ENCODE peak calls at places on chromosomes 1 and 21, in eight cellular contexts. One of them, this sample, is unnamed.

GRCh38 chr1:19585507-19585906 is 58.6 kb upstream of the NBL1 start:
- DNase-seq in ovary: no peak
- DNase-seq in foreskin fibroblast: no peak
- DNase-seq in mesendoderm: no peak
- DNase-seq in lower leg skin: no peak
- DNase-seq in Karpas-422: no peak
- DNase-seq in left ventricle myocardium inferior: no peak
- DNase-seq in heart right ventricle: no peak
- DNase-seq in this sample: no peak

GRCh38 chr1:207404849-207405525 is 49.1 kb upstream of the CR2 start:
- DNase-seq in Karpas-422: peak; percentile 82
- DNase-seq in heart right ventricle: no peak
- DNase-seq in lower leg skin: no peak
- DNase-seq in foreskin fibroblast: peak; percentile 47
- DNase-seq in ovary: no peak
- DNase-seq in mesendoderm: peak; percentile 67
- DNase-seq in left ventricle myocardium inferior: no peak
- DNase-seq in this sample: peak; percentile 55

GRCh38 chr1:246005067-246005466 is 502.0 kb downstream of the SMYD3 start:
- DNase-seq in foreskin fibroblast: peak; percentile 90
- DNase-seq in heart right ventricle: no peak
- DNase-seq in lower leg skin: no peak
- DNase-seq in ovary: no peak
- DNase-seq in left ventricle myocardium inferior: no peak
- DNase-seq in Karpas-422: no peak
- DNase-seq in mesendoderm: no peak
- DNase-seq in this sample: no peak

GRCh38 chr1:5279127-5279526 is 624.7 kb downstream of the AJAP1 start:
- DNase-seq in left ventricle myocardium inferior: no peak
- DNase-seq in heart right ventricle: no peak
- DNase-seq in mesendoderm: no peak
- DNase-seq in ovary: no peak
- DNase-seq in foreskin fibroblast: no peak
- DNase-seq in Karpas-422: no peak
- DNase-seq in lower leg skin: no peak
- DNase-seq in this sample: no peak

GRCh38 chr1:53079251-53079650 is 17.2 kb downstream of the PODN start:
- DNase-seq in ovary: no peak
- DNase-seq in left ventricle myocardium inferior: no peak
- DNase-seq in mesendoderm: no peak
- DNase-seq in heart right ventricle: peak; percentile 2
- DNase-seq in Karpas-422: no peak
- DNase-seq in foreskin fibroblast: no peak
- DNase-seq in lower leg skin: no peak
- DNase-seq in this sample: peak; percentile 19

GRCh38 chr21:43936186-43936967 is 71.4 kb downstream of the AGPAT3 start:
- DNase-seq in Karpas-422: no peak
- DNase-seq in mesendoderm: no peak
- DNase-seq in heart right ventricle: no peak
- DNase-seq in foreskin fibroblast: no peak
- DNase-seq in ovary: no peak
- DNase-seq in lower leg skin: no peak
- DNase-seq in left ventricle myocardium inferior: no peak
- DNase-seq in this sample: peak; percentile 45

GRCh38 chr1:225004396-225004795 is 74.9 kb downstream of the DNAH14 start:
- DNase-seq in mesendoderm: peak; percentile 6
- DNase-seq in foreskin fibroblast: no peak
- DNase-seq in lower leg skin: no peak
- DNase-seq in Karpas-422: no peak
- DNase-seq in ovary: no peak
- DNase-seq in heart right ventricle: no peak
- DNase-seq in left ventricle myocardium inferior: no peak
- DNase-seq in this sample: peak; percentile 3

GRCh38 chr1:81730881-81731280 is 69.9 kb upstream of the ADGRL2 start:
- DNase-seq in left ventricle myocardium inferior: no peak
- DNase-seq in heart right ventricle: no peak
- DNase-seq in foreskin fibroblast: no peak
- DNase-seq in ovary: no peak
- DNase-seq in mesendoderm: no peak
- DNase-seq in Karpas-422: no peak
- DNase-seq in lower leg skin: no peak
- DNase-seq in this sample: no peak

GRCh38 chr1:148263128-148263905 is 111.2 kb upstream of the NBPF11 start:
- DNase-seq in left ventricle myocardium inferior: peak; percentile 16
- DNase-seq in mesendoderm: peak; percentile 100
- DNase-seq in heart right ventricle: peak; percentile 29
- DNase-seq in ovary: peak; percentile 50
- DNase-seq in Karpas-422: peak; percentile 91
- DNase-seq in lower leg skin: peak; percentile 94
- DNase-seq in foreskin fibroblast: peak; percentile 38
- DNase-seq in this sample: peak; percentile 74

GRCh38 chr1:34911465-34911864 is 18.0 kb downstream of the DLGAP3 start:
- DNase-seq in foreskin fibroblast: no peak
- DNase-seq in lower leg skin: no peak
- DNase-seq in ovary: no peak
- DNase-seq in left ventricle myocardium inferior: no peak
- DNase-seq in heart right ventricle: no peak
- DNase-seq in mesendoderm: no peak
- DNase-seq in Karpas-422: no peak
- DNase-seq in this sample: no peak

GRCh38 chr1:43951021-43951985 is 4.6 kb downstream of the IPO13 start:
- DNase-seq in heart right ventricle: no peak
- DNase-seq in left ventricle myocardium inferior: no peak
- DNase-seq in foreskin fibroblast: no peak
- DNase-seq in ovary: no peak
- DNase-seq in lower leg skin: no peak
- DNase-seq in Karpas-422: no peak
- DNase-seq in mesendoderm: no peak
- DNase-seq in this sample: no peak

GRCh38 chr1:19323987-19324664 is 12.0 kb downstream of the SLC66A1 start:
- DNase-seq in mesendoderm: no peak
- DNase-seq in ovary: no peak
- DNase-seq in heart right ventricle: no peak
- DNase-seq in foreskin fibroblast: no peak
- DNase-seq in Karpas-422: no peak
- DNase-seq in left ventricle myocardium inferior: no peak
- DNase-seq in lower leg skin: no peak
- DNase-seq in this sample: no peak

GRCh38 chr21:37206531-37206930 is 60.6 kb downstream of the VPS26C start:
- DNase-seq in heart right ventricle: no peak
- DNase-seq in left ventricle myocardium inferior: no peak
- DNase-seq in foreskin fibroblast: no peak
- DNase-seq in ovary: no peak
- DNase-seq in mesendoderm: no peak
- DNase-seq in lower leg skin: no peak
- DNase-seq in Karpas-422: no peak
- DNase-seq in this sample: no peak

GRCh38 chr1:242184955-242185354 is 186.1 kb upstream of the MAP1LC3C start:
- DNase-seq in foreskin fibroblast: no peak
- DNase-seq in heart right ventricle: no peak
- DNase-seq in left ventricle myocardium inferior: no peak
- DNase-seq in Karpas-422: no peak
- DNase-seq in lower leg skin: no peak
- DNase-seq in mesendoderm: no peak
- DNase-seq in ovary: no peak
- DNase-seq in this sample: peak; percentile 34

GRCh38 chr1:15526490-15527339 is at the start of gene DNAJC16:
- DNase-seq in Karpas-422: peak; percentile 100
- DNase-seq in ovary: peak; percentile 99
- DNase-seq in foreskin fibroblast: peak; percentile 100
- DNase-seq in left ventricle myocardium inferior: peak; percentile 98
- DNase-seq in lower leg skin: peak; percentile 100
- DNase-seq in mesendoderm: peak; percentile 100
- DNase-seq in heart right ventricle: peak; percentile 95
- DNase-seq in this sample: peak; percentile 92

GRCh38 chr1:111516008-111516535 is 12.6 kb upstream of the ADORA3 start:
- DNase-seq in heart right ventricle: peak; percentile 47
- DNase-seq in Karpas-422: peak; percentile 77
- DNase-seq in lower leg skin: no peak
- DNase-seq in left ventricle myocardium inferior: peak; percentile 58
- DNase-seq in ovary: peak; percentile 72
- DNase-seq in foreskin fibroblast: peak; percentile 40
- DNase-seq in mesendoderm: peak; percentile 92
- DNase-seq in this sample: peak; percentile 78

GRCh38 chr1:177385760-177386698 is 215.3 kb downstream of the BRINP2 start:
- DNase-seq in mesendoderm: peak; percentile 59
- DNase-seq in Karpas-422: no peak
- DNase-seq in foreskin fibroblast: peak; percentile 8
- DNase-seq in lower leg skin: no peak
- DNase-seq in ovary: no peak
- DNase-seq in left ventricle myocardium inferior: no peak
- DNase-seq in heart right ventricle: no peak
- DNase-seq in this sample: no peak

GRCh38 chr1:22259581-22260282 is 116.8 kb upstream of the WNT4 start:
- DNase-seq in lower leg skin: no peak
- DNase-seq in heart right ventricle: no peak
- DNase-seq in left ventricle myocardium inferior: no peak
- DNase-seq in Karpas-422: no peak
- DNase-seq in foreskin fibroblast: no peak
- DNase-seq in mesendoderm: no peak
- DNase-seq in ovary: no peak
- DNase-seq in this sample: peak; percentile 39

GRCh38 chr21:45957986-45958610 is 23.5 kb upstream of the COL6A1 start:
- DNase-seq in lower leg skin: peak; percentile 93
- DNase-seq in left ventricle myocardium inferior: peak; percentile 49
- DNase-seq in mesendoderm: no peak
- DNase-seq in foreskin fibroblast: peak; percentile 69
- DNase-seq in ovary: peak; percentile 63
- DNase-seq in heart right ventricle: peak; percentile 41
- DNase-seq in Karpas-422: no peak
- DNase-seq in this sample: no peak

GRCh38 chr21:29145354-29145782 is 14.9 kb downstream of the MAP3K7CL start:
- DNase-seq in mesendoderm: no peak
- DNase-seq in lower leg skin: no peak
- DNase-seq in foreskin fibroblast: peak; percentile 87
- DNase-seq in heart right ventricle: no peak
- DNase-seq in ovary: no peak
- DNase-seq in Karpas-422: no peak
- DNase-seq in left ventricle myocardium inferior: no peak
- DNase-seq in this sample: no peak

GRCh38 chr1:26409191-26409751 is 1.3 kb upstream of the LIN28A start:
- DNase-seq in lower leg skin: no peak
- DNase-seq in foreskin fibroblast: no peak
- DNase-seq in left ventricle myocardium inferior: no peak
- DNase-seq in heart right ventricle: no peak
- DNase-seq in Karpas-422: no peak
- DNase-seq in mesendoderm: peak; percentile 78
- DNase-seq in ovary: no peak
- DNase-seq in this sample: peak; percentile 57
- H3K4me3 ChIP-seq in lower leg skin: no peak overlapping the region
- H3K4me3 ChIP-seq in foreskin fibroblast: no peak overlapping the region
- H3K4me3 ChIP-seq in left ventricle myocardium inferior: no peak overlapping the region
- H3K4me3 ChIP-seq in heart right ventricle: no peak overlapping the region
- H3K4me3 ChIP-seq in Karpas-422: no peak overlapping the region
- H3K4me3 ChIP-seq in mesendoderm: no peak overlapping the region
- H3K4me3 ChIP-seq in ovary: no peak overlapping the region
- H3K4me3 ChIP-seq in this sample: peak overlapping the region; percentile 44

DNA sequence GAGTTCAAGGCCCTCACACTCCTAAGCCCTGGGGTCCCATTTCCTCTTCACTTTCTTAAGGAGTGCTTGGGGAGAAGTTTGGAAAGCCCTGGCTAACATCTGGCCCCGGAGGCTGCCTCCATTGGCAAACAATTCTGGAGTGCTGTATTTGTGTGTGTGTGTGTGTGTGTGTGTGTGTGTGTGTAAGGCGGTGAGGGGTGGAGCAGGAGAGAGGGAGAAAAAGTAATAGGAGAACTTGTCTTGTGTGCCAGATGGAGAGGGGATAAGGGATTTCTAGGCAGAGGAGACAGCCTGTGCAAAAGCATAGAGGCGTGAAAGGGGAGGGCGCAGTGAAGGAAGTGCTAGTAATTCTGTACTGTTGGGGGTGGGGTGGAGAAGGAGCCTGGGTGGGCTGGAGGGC is 609 bp upstream of the TRIM62 start:
- DNase-seq in ovary: peak; percentile 47
- DNase-seq in heart right ventricle: no peak
- DNase-seq in left ventricle myocardium inferior: no peak
- DNase-seq in foreskin fibroblast: peak; percentile 41
- DNase-seq in lower leg skin: peak; percentile 84
- DNase-seq in mesendoderm: peak; percentile 18
- DNase-seq in Karpas-422: no peak
- DNase-seq in this sample: no peak
- H3K4me3 ChIP-seq in ovary: peak overlapping the region; percentile 54
- H3K4me3 ChIP-seq in heart right ventricle: peak overlapping the region; percentile 90
- H3K4me3 ChIP-seq in left ventricle myocardium inferior: peak overlapping the region; percentile 90
- H3K4me3 ChIP-seq in foreskin fibroblast: peak overlapping the region; percentile 70
- H3K4me3 ChIP-seq in lower leg skin: no peak overlapping the region
- H3K4me3 ChIP-seq in mesendoderm: no peak overlapping the region
- H3K4me3 ChIP-seq in Karpas-422: peak overlapping the region; percentile 80
- H3K4me3 ChIP-seq in this sample: peak overlapping the region; percentile 80

DNA sequence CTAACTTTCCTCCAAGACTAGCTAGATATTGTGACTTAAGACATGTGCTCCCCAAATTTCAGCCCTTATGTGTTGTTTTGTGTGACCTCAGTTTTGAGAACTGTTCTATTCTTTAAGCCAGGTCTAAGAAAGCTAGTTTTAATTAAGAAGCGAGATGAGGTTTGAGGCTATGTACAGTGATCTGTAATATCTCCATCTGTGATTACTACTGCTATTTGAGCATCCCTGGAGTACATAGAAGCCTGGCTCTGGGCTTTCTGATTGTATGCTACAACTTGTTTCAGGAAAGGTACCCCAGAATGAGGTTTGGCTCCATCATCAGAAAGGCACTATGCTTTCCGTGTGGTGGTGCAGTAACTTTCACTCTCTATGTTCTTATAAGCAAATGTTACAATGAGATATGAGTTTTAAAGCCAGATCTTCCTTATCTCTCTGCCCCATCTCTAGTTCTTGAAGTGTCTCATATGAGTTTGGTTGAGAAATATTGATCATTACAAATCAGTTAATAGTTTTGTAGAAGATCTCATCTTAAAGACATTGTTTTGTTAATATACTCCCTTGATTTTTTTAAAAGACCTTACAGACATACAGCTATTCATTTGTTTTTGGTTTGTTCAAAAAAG is 605 bp downstream of the RGS4 start:
- DNase-seq in Karpas-422: no peak
- DNase-seq in mesendoderm: no peak
- DNase-seq in left ventricle myocardium inferior: no peak
- DNase-seq in lower leg skin: no peak
- DNase-seq in foreskin fibroblast: no peak
- DNase-seq in heart right ventricle: no peak
- DNase-seq in ovary: no peak
- DNase-seq in this sample: no peak
- H3K4me3 ChIP-seq in Karpas-422: no peak overlapping the region
- H3K4me3 ChIP-seq in mesendoderm: no peak overlapping the region
- H3K4me3 ChIP-seq in left ventricle myocardium inferior: peak overlapping the region; percentile 57
- H3K4me3 ChIP-seq in lower leg skin: no peak overlapping the region
- H3K4me3 ChIP-seq in foreskin fibroblast: peak overlapping the region; percentile 57
- H3K4me3 ChIP-seq in heart right ventricle: peak overlapping the region; percentile 14
- H3K4me3 ChIP-seq in ovary: peak overlapping the region; percentile 10
- H3K4me3 ChIP-seq in this sample: no peak overlapping the region

DNA sequence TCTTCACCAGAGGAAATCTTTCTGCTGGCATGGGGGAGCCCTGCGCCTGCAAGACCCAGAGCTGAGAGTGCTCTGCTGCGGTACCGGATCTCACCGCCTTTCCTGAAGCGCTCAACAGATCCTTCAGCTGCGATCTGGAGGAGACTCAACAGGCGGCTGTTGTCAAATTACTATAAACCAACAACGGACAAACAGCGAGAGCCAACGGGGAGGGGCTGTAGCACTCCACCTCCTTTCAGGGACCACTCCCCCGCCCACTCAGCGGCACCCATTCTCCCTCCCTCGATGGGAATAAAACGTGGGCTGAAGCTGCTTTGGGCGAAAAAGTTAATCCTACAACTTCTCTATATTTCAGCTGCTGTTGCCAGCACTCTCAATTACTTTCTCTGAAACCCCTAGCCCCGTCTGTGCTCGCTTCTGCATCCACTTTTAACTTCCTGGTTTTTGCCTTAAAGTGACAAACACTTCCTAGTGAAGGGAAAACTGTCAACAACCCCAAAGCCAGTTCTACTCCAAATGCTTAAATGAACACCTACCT is at the start of gene FMO5:
- DNase-seq in Karpas-422: peak; percentile 70
- DNase-seq in foreskin fibroblast: peak; percentile 52
- DNase-seq in heart right ventricle: peak; percentile 62
- DNase-seq in lower leg skin: peak; percentile 93
- DNase-seq in left ventricle myocardium inferior: peak; percentile 76
- DNase-seq in ovary: peak; percentile 76
- DNase-seq in mesendoderm: peak; percentile 89
- DNase-seq in this sample: peak; percentile 83
- H3K4me3 ChIP-seq in Karpas-422: peak within 1 kb of the TSS; percentile 71
- H3K4me3 ChIP-seq in foreskin fibroblast: peak within 1 kb of the TSS; percentile 86
- H3K4me3 ChIP-seq in heart right ventricle: peak within 1 kb of the TSS; percentile 49
- H3K4me3 ChIP-seq in lower leg skin: peak within 1 kb of the TSS; percentile 47
- H3K4me3 ChIP-seq in left ventricle myocardium inferior: peak within 1 kb of the TSS; percentile 75
- H3K4me3 ChIP-seq in ovary: peak within 1 kb of the TSS; percentile 66
- H3K4me3 ChIP-seq in mesendoderm: peak within 1 kb of the TSS; percentile 83
- H3K4me3 ChIP-seq in this sample: peak within 1 kb of the TSS; percentile 67